ENCODE peak calls at places on chromosomes 1 and 21, in six cellular contexts. H is CD8-positive, alpha-beta T cell; S is ovary; Y is tibial artery; M is CD4-positive, alpha-beta memory T cell; T is tibial nerve. K is an unnamed sample.

GRCh38 chr1:86712088-86712860 is 7.9 kb downstream of the SH3GLB1 start:
- DNase-seq in Y (no peak), M (no peak), H (no peak), T (no peak), S (no peak), K (no peak)

GRCh38 chr1:156226116-156226538 is 13.3 kb downstream of the PMF1 start:
- DNase-seq in Y (no peak), S (no peak), H (no peak), M (no peak), T (no peak), K (no peak)

GRCh38 chr1:46526689-46527291 is 24.7 kb downstream of the KNCN start:
- DNase-seq in S (no peak), M (no peak), T (no peak), Y (no peak), H (no peak), K (peak; percentile 73)

GRCh38 chr1:48214820-48215219 is 7.7 kb upstream of the SLC5A9 start:
- DNase-seq in H (no peak), T (no peak), M (no peak), Y (peak; percentile 77), S (no peak), K (no peak)

GRCh38 chr1:168698453-168698852 is 30.6 kb downstream of the DPT start:
- DNase-seq in T (no peak), Y (no peak), M (no peak), H (no peak), S (no peak), K (no peak)

GRCh38 chr1:68011786-68012375 is 38.5 kb downstream of the DIRAS3 start:
- DNase-seq in S (no peak), T (no peak), H (no peak), Y (no peak), M (no peak), K (no peak)

GRCh38 chr1:5997316-5997715 is 5.1 kb upstream of the NPHP4 start:
- DNase-seq in Y (peak; percentile 43), S (peak; percentile 11), H (no peak), T (no peak), M (no peak), K (no peak)

GRCh38 chr21:23218667-23219066 is 2220.5 kb downstream of the NCAM2 start:
- DNase-seq in T (no peak), M (no peak), S (no peak), Y (no peak), H (no peak), K (no peak)

GRCh38 chr1:61504840-61505239 is 220.1 kb downstream of the TM2D1 start:
- DNase-seq in M (no peak), S (no peak), Y (no peak), H (no peak), T (no peak), K (no peak)

GRCh38 chr21:45997495-45998275 is 16.1 kb downstream of the COL6A1 start:
- DNase-seq in T (no peak), Y (peak; percentile 70), S (peak; percentile 47), M (peak; percentile 20), H (no peak), K (no peak)

GRCh38 chr1:185603158-185603557 is 131.0 kb upstream of the HMCN1 start:
- DNase-seq in T (no peak), S (no peak), H (no peak), M (no peak), Y (no peak), K (no peak)

GRCh38 chr1:8439015-8439702 is 121.2 kb downstream of the SLC45A1 start:
- DNase-seq in M (no peak), T (peak; percentile 79), S (peak; percentile 71), H (no peak), Y (peak; percentile 87), K (peak; percentile 61)

GRCh38 chr1:183896466-183897026 is 91.6 kb downstream of the RGL1 start:
- DNase-seq in H (no peak), T (peak; percentile 39), Y (no peak), M (no peak), S (no peak), K (no peak)

GRCh38 chr1:63134501-63135173 is 187.7 kb upstream of the FOXD3 start:
- DNase-seq in S (no peak), M (no peak), H (no peak), Y (no peak), T (no peak), K (no peak)

GRCh38 chr1:208036177-208036808 is 125.4 kb upstream of the CD34 start:
- DNase-seq in M (no peak), Y (peak; percentile 27), H (no peak), T (no peak), S (no peak), K (peak; percentile 86)

GRCh38 chr21:35044770-35045538 is 4.1 kb downstream of the RUNX1 start:
- DNase-seq in Y (no peak), T (no peak), H (no peak), S (no peak), M (no peak), K (no peak)

GRCh38 chr21:24995206-24995605 is 612.1 kb downstream of the MRPL39 start:
- DNase-seq in H (no peak), S (no peak), T (no peak), M (no peak), Y (no peak), K (no peak)

GRCh38 chr1:153506386-153506785 is 29.4 kb downstream of the S100A6 start:
- DNase-seq in S (peak; percentile 68), T (no peak), H (no peak), M (no peak), Y (no peak), K (no peak)

GRCh38 chr1:234610582-234611152 is 689 bp upstream of the IRF2BP2 start:
- DNase-seq in H (peak; percentile 85), Y (peak; percentile 98), M (peak; percentile 90), T (peak; percentile 88), S (peak; percentile 98), K (peak; percentile 92)

GRCh38 chr1:111597433-111597832 is 22.2 kb upstream of the RAP1A start:
- DNase-seq in M (no peak), H (no peak), T (no peak), Y (no peak), S (no peak), K (no peak)

GRCh38 chr1:70353641-70354331 is 736 bp downstream of the ANKRD13C start:
- DNase-seq in T (no peak), M (no peak), S (no peak), Y (no peak), H (peak; percentile 10), K (no peak)

GRCh38 chr1:25780318-25781129 is 19.5 kb upstream of the SELENON start:
- DNase-seq in T (no peak), M (no peak), H (no peak), S (peak; percentile 63), Y (no peak), K (peak; percentile 42)

GRCh38 chr1:6162341-6162740 is 17.8 kb downstream of the CHD5 start:
- DNase-seq in T (no peak), H (no peak), S (no peak), Y (no peak), M (no peak), K (no peak)

GRCh38 chr1:160096491-160097116 is 1.8 kb downstream of the IGSF8 start:
- DNase-seq in S (no peak), T (peak; percentile 48), M (no peak), H (no peak), Y (peak; percentile 87), K (peak; percentile 63)

GRCh38 chr1:233983811-233984210 is 79.3 kb downstream of the SLC35F3 start:
- DNase-seq in M (no peak), H (no peak), S (no peak), T (no peak), Y (no peak), K (no peak)

GRCh38 chr1:90045853-90046563 is 51.1 kb downstream of the ZNF326 start:
- DNase-seq in T (no peak), Y (no peak), M (no peak), H (peak; percentile 19), S (no peak), K (no peak)

GRCh38 chr1:24090736-24091135 is 21.2 kb downstream of the MYOM3 start:
- DNase-seq in Y (no peak), H (no peak), M (no peak), T (no peak), S (no peak), K (no peak)

GRCh38 chr1:248804771-248805681 is 20.7 kb downstream of the SH3BP5L start:
- DNase-seq in T (no peak), Y (no peak), M (no peak), H (no peak), S (no peak), K (peak; percentile 81)

GRCh38 chr1:118158918-118159317 is 26.1 kb downstream of the SPAG17 start:
- DNase-seq in Y (no peak), S (no peak), H (no peak), M (no peak), T (no peak), K (no peak)

GRCh38 chr1:66589326-66589725 is 55.4 kb downstream of the SGIP1 start:
- DNase-seq in Y (no peak), M (no peak), S (no peak), H (no peak), T (no peak), K (no peak)

GRCh38 chr1:44675186-44675585 is 672 bp downstream of the ARMH1 start:
- DNase-seq in Y (no peak), H (no peak), M (no peak), S (peak; percentile 30), T (no peak), K (no peak)
- H3K4me1 ChIP-seq in Y (no peaks in the 10 kb centered on the region), H (peaks cover 12% of the 10 kb centered on the region), M (peaks cover 25% of the 10 kb centered on the region), S (peaks cover 15% of the 10 kb centered on the region), T (no peaks in the 10 kb centered on the region), K (peaks cover 11% of the 10 kb centered on the region)

DNA sequence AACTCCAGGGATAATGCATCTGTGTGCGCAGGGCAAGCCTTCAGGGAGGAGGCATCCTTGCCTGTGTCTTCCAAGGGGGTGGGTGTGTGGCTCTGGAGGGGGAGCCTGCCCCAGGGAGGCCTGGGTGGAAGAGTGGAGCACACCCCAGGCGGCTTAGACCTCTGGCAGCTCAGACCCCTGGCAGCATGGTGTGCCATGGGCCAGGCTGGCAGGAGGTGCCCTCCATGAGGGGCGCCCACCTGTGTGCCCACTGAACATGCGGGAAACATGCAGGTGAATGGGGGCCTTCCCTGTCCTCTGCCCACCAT is 1.1 kb upstream of the PANK4 start:
- DNase-seq in Y (no peak), S (no peak), M (no peak), H (no peak), T (no peak), K (no peak)
- H3K4me1 ChIP-seq in Y (peaks cover 15% of the 10 kb centered on the region), S (peaks cover 21% of the 10 kb centered on the region), M (peaks cover 60% of the 10 kb centered on the region), H (peaks cover 59% of the 10 kb centered on the region), T (no peaks in the 10 kb centered on the region), K (peaks cover 11% of the 10 kb centered on the region)

GRCh38 chr1:64495878-64496277 is 25.9 kb downstream of the CACHD1 start:
- DNase-seq in T (no peak), M (no peak), H (no peak), S (no peak), Y (no peak), K (peak; percentile 81)

GRCh38 chr1:64494659-64495058 is 24.7 kb downstream of the CACHD1 start:
- DNase-seq in T (no peak), M (no peak), S (no peak), H (no peak), Y (no peak), K (no peak)

GRCh38 chr1:64499011-64499410 is 29.1 kb downstream of the CACHD1 start:
- DNase-seq in Y (no peak), T (no peak), M (no peak), S (no peak), H (no peak), K (no peak)

GRCh38 chr1:64499966-64500365 is 30.0 kb downstream of the CACHD1 start:
- DNase-seq in H (no peak), S (no peak), Y (no peak), M (no peak), T (no peak), K (no peak)

GRCh38 chr1:64497484-64497883 is 27.6 kb downstream of the CACHD1 start:
- DNase-seq in H (no peak), M (no peak), T (no peak), Y (no peak), S (no peak), K (no peak)
- H3K4me1 ChIP-seq in H (no peaks in the 10 kb centered on the region), M (no peaks in the 10 kb centered on the region), T (no peaks in the 10 kb centered on the region), Y (no peaks in the 10 kb centered on the region), S (peaks cover 19% of the 10 kb centered on the region), K (peaks cover 15% of the 10 kb centered on the region)

GRCh38 chr1:116377564-116378529 is 4.8 kb downstream of the ATP1A1 start:
- DNase-seq in S (peak; percentile 80), H (peak; percentile 42), Y (peak; percentile 80), M (peak; percentile 68), T (peak; percentile 52), K (peak; percentile 75)
- H3K4me1 ChIP-seq in S (peaks cover 28% of the 10 kb centered on the region), H (peaks cover 69% of the 10 kb centered on the region), Y (peaks cover 5% of the 10 kb centered on the region), M (peaks cover 84% of the 10 kb centered on the region), T (no peaks in the 10 kb centered on the region), K (peaks cover 43% of the 10 kb centered on the region)

K was measured in small intestine.